ENCODE peak calls at places on chromosome 9, in seven cellular contexts. W is right cardiac atrium, H is LHCN-M2, M is T-cell, A is Right ventricle myocardium inferior, S is D721Med, B is cardiac fibroblast. O is an unnamed sample.

GRCh38 chr9:114889802-114890224 is 40.6 kb downstream of the TNFSF8 start:
- DNase-seq in W (no peak), H (peak), M (no peak), A (no peak), S (no peak), B (no peak), O (no peak)

GRCh38 chr9:97904725-97905124 is 17.6 kb downstream of the TRMO start:
- DNase-seq in W (no peak), H (no peak), M (peak), A (no peak), S (no peak), B (no peak), O (no peak)

GRCh38 chr9:6212722-6213375 is 2.8 kb upstream of the IL33 start:
- DNase-seq in W (no peak), H (no peak), M (no peak), A (no peak), S (no peak), B (peak), O (no peak)

GRCh38 chr9:81632599-81632998 is 56.7 kb downstream of the TLE1 start:
- DNase-seq in W (no peak), H (peak), M (no peak), A (no peak), S (no peak), B (peak), O (no peak)

GRCh38 chr9:137000177-137000930 is 4.0 kb upstream of the CLIC3 start:
- DNase-seq in W (no peak), H (peak), M (no peak), A (no peak), S (no peak), B (peak), O (no peak)

GRCh38 chr9:81621785-81622243 is 67.5 kb downstream of the TLE1 start:
- DNase-seq in W (no peak), H (no peak), M (no peak), A (no peak), S (no peak), B (no peak), O (no peak)

GRCh38 chr9:92719028-92719647 is 45.5 kb downstream of the BICD2 start:
- DNase-seq in W (no peak), H (no peak), M (no peak), A (no peak), S (no peak), B (no peak), O (no peak)

GRCh38 chr9:75086443-75087278 is 1.3 kb downstream of the NMRK1 start:
- DNase-seq in W (peak), H (no peak), M (no peak), A (no peak), S (no peak), B (no peak), O (peak)

GRCh38 chr9:99173570-99174504 is 47.9 kb downstream of the ALG2 start:
- DNase-seq in W (no peak), H (no peak), M (no peak), A (no peak), S (no peak), B (no peak), O (no peak)

GRCh38 chr9:81969971-81970370 is 18.6 kb upstream of the SPATA31D1 start:
- DNase-seq in W (no peak), H (no peak), M (no peak), A (no peak), S (no peak), B (peak), O (no peak)

GRCh38 chr9:90219548-90220118 is 423.0 kb downstream of the DIRAS2 start:
- DNase-seq in W (no peak), H (no peak), M (peak), A (peak), S (no peak), B (no peak), O (no peak)

GRCh38 chr9:6132650-6133049 is 83.0 kb upstream of the IL33 start:
- DNase-seq in W (no peak), H (no peak), M (no peak), A (no peak), S (no peak), B (no peak), O (no peak)

GRCh38 chr9:121926417-121926816 is 166.7 kb downstream of the TTLL11 start:
- DNase-seq in W (no peak), H (no peak), M (no peak), A (no peak), S (no peak), B (no peak), O (no peak)

GRCh38 chr9:79847074-79847473 is 275.3 kb downstream of the TLE4 start:
- DNase-seq in W (no peak), H (no peak), M (no peak), A (no peak), S (no peak), B (no peak), O (no peak)

GRCh38 chr9:79362100-79363081 is 209.4 kb upstream of the TLE4 start:
- DNase-seq in W (no peak), H (peak), M (no peak), A (peak), S (no peak), B (peak), O (no peak)

GRCh38 chr9:131282175-131282574 is 5.9 kb upstream of the FAM78A start:
- DNase-seq in W (no peak), H (no peak), M (no peak), A (peak), S (no peak), B (no peak), O (no peak)

GRCh38 chr9:72333758-72334157 is 31.2 kb downstream of the ZFAND5 start:
- DNase-seq in W (no peak), H (no peak), M (no peak), A (no peak), S (no peak), B (no peak), O (no peak)

GRCh38 chr9:99177576-99178365 is 44.0 kb downstream of the ALG2 start:
- DNase-seq in W (no peak), H (no peak), M (no peak), A (no peak), S (no peak), B (no peak), O (no peak)

GRCh38 chr9:89023788-89024187 is 32.5 kb downstream of the S1PR3 start:
- DNase-seq in W (no peak), H (no peak), M (no peak), A (no peak), S (no peak), B (no peak), O (no peak)

GRCh38 chr9:110763568-110763967 is 95.0 kb downstream of the MUSK start:
- DNase-seq in W (no peak), H (no peak), M (no peak), A (no peak), S (no peak), B (no peak), O (no peak)

GRCh38 chr9:89872913-89873707 is 268.3 kb downstream of the GADD45G start:
- DNase-seq in W (peak), H (no peak), M (no peak), A (no peak), S (no peak), B (no peak), O (no peak)

GRCh38 chr9:127694890-127695735 is 11.7 kb upstream of the CFAP157 start:
- DNase-seq in W (no peak), H (no peak), M (no peak), A (no peak), S (no peak), B (peak), O (no peak)

GRCh38 chr9:124885551-124885950 is 23.6 kb downstream of the ARPC5L start:
- DNase-seq in W (no peak), H (no peak), M (no peak), A (no peak), S (no peak), B (no peak), O (no peak)

GRCh38 chr9:33159760-33160127 is 7.4 kb downstream of the B4GALT1 start:
- DNase-seq in W (peak), H (peak), M (peak), A (peak), S (no peak), B (peak), O (peak)

GRCh38 chr9:96478829-96479371 is 28.9 kb downstream of the HABP4 start:
- DNase-seq in W (no peak), H (no peak), M (no peak), A (no peak), S (no peak), B (peak), O (no peak)

GRCh38 chr9:79236466-79236865 is 335.3 kb upstream of the TLE4 start:
- DNase-seq in W (no peak), H (peak), M (no peak), A (no peak), S (no peak), B (no peak), O (no peak)

GRCh38 chr9:117306032-117306431 is 108.8 kb downstream of the ASTN2 start:
- DNase-seq in W (no peak), H (no peak), M (no peak), A (no peak), S (no peak), B (no peak), O (no peak)

GRCh38 chr9:10612649-10613398 is at the start of gene PTPRD:
- DNase-seq in W (peak), H (peak), M (no peak), A (peak), S (peak), B (peak), O (no peak)

GRCh38 chr9:32866292-32866691 is 83.0 kb downstream of the TMEM215 start:
- DNase-seq in W (no peak), H (peak), M (no peak), A (no peak), S (no peak), B (no peak), O (no peak)

GRCh38 chr9:29213374-29214161 is 1640.3 kb upstream of the C9orf72 start:
- DNase-seq in W (peak), H (no peak), M (no peak), A (no peak), S (no peak), B (no peak), O (no peak)